ENCODE peak calls at places on chromosomes 4 and X, in nine cellular contexts. W is CD8-positive, alpha-beta T cell; L is endothelial cell; K is ovary; Z is psoas muscle; C is AG09309; O is PC-9; N is dorsolateral prefrontal cortex; F is heart left ventricle. Q is an unnamed sample.
A peak's percentile ranks its signal among the peaks of the same experiment; 100 is the strongest.

GRCh38 chr4:16043820-16044554 is 39.8 kb downstream of the PROM1 start:
- DNase-seq in F (no peak), N (no peak), O (no peak), C (no peak), K (no peak), L (no peak), Z (no peak), W (no peak), Q (no peak)

GRCh38 chrX:68676340-68676739 is 28.9 kb downstream of the STARD8 start:
- DNase-seq in Z (no peak), W (no peak), N (no peak), O (no peak), L (no peak), K (no peak), C (no peak), F (no peak), Q (no peak)

GRCh38 chr4:187883049-187883448 is 112.5 kb upstream of the ZFP42 start:
- DNase-seq in K (no peak), C (no peak), N (no peak), Z (no peak), O (no peak), L (no peak), W (no peak), F (no peak), Q (no peak)

GRCh38 chrX:93594780-93595179 is 78.6 kb downstream of the NAP1L3 start:
- DNase-seq in K (no peak), F (no peak), N (no peak), Z (no peak), C (no peak), O (no peak), W (no peak), L (no peak), Q (no peak)

GRCh38 chr4:24024597-24024996 is 134.8 kb upstream of the PPARGC1A start:
- DNase-seq in F (no peak), K (no peak), N (no peak), O (no peak), L (no peak), C (no peak), Z (no peak), W (no peak), Q (no peak)

GRCh38 chr4:145155268-145155870 is 25.0 kb downstream of the OTUD4 start:
- DNase-seq in O (no peak), W (no peak), Z (no peak), C (no peak), K (no peak), F (no peak), N (no peak), L (no peak), Q (no peak)

GRCh38 chrX:8548446-8548845 is 83.8 kb downstream of the VCX3B start:
- DNase-seq in K (no peak), L (no peak), C (no peak), W (no peak), N (no peak), F (no peak), O (no peak), Z (no peak), Q (no peak)

GRCh38 chr4:63764400-63764799 is 644.9 kb downstream of the TECRL start:
- DNase-seq in Z (no peak), O (no peak), W (no peak), K (no peak), L (no peak), N (no peak), C (no peak), F (no peak), Q (no peak)

GRCh38 chrX:54198262-54198661 is 15.2 kb upstream of the FAM120C start:
- DNase-seq in W (no peak), K (no peak), F (no peak), Z (no peak), L (no peak), O (no peak), N (no peak), C (no peak), Q (no peak)

GRCh38 chrX:121161501-121161933 is 114.1 kb downstream of the GLUD2 start:
- DNase-seq in F (no peak), O (no peak), W (no peak), K (no peak), L (no peak), N (no peak), C (no peak), Z (no peak), Q (no peak)

GRCh38 chr4:2041234-2042130 is 17.6 kb upstream of the NAT8L start:
- DNase-seq in K (peak; percentile 52), O (peak; percentile 77), F (peak; percentile 83), N (peak; percentile 79), C (peak; percentile 3), W (peak; percentile 51), L (peak; percentile 75), Z (peak; percentile 89), Q (peak; percentile 13)

GRCh38 chr4:107317596-107317995 is 281.5 kb upstream of the DKK2 start:
- DNase-seq in L (no peak), W (no peak), K (no peak), F (no peak), O (no peak), C (no peak), N (no peak), Z (no peak), Q (no peak)

GRCh38 chrX:97311066-97311778 is 427.5 kb downstream of the RPA4 start:
- DNase-seq in W (no peak), O (no peak), K (no peak), L (no peak), N (no peak), F (no peak), Z (no peak), C (no peak), Q (no peak)

GRCh38 chrX:150358651-150359050 is 4.5 kb upstream of the MAMLD1 start:
- DNase-seq in O (no peak), K (no peak), L (no peak), F (no peak), N (no peak), Z (no peak), W (no peak), C (no peak), Q (no peak)

GRCh38 chr4:138898282-138898681 is 117.3 kb upstream of the NOCT start:
- DNase-seq in C (no peak), L (no peak), K (no peak), O (peak; percentile 22), N (no peak), F (no peak), Z (no peak), W (no peak), Q (no peak)

GRCh38 chrX:140733766-140734342 is 24.3 kb downstream of the LINC00632 start:
- DNase-seq in K (no peak), W (no peak), L (peak; percentile 17), C (peak; percentile 13), Z (no peak), F (no peak), O (peak; percentile 19), N (no peak), Q (no peak)

GRCh38 chr4:158193171-158193749 is 17.0 kb upstream of the TMEM144 start:
- DNase-seq in C (no peak), F (no peak), W (no peak), N (no peak), O (no peak), K (no peak), L (no peak), Z (no peak), Q (no peak)

GRCh38 chrX:109357714-109358113 is 124.2 kb downstream of the GUCY2F start:
- DNase-seq in C (no peak), F (no peak), O (no peak), W (no peak), L (no peak), K (no peak), Z (no peak), N (no peak), Q (no peak)

GRCh38 chrX:96650023-96650422 is 34.6 kb upstream of the DIAPH2 start:
- DNase-seq in W (no peak), C (no peak), Z (no peak), N (no peak), K (no peak), O (no peak), F (no peak), L (no peak), Q (no peak)

GRCh38 chr4:41622816-41623215 is 84.9 kb downstream of the LIMCH1 start:
- DNase-seq in O (no peak), N (no peak), F (no peak), Z (no peak), C (no peak), L (no peak), K (no peak), W (no peak), Q (no peak)

GRCh38 chrX:148872881-148873280 is 372.5 kb downstream of the AFF2 start:
- DNase-seq in F (no peak), C (no peak), N (no peak), K (no peak), O (no peak), Z (no peak), W (no peak), L (no peak), Q (no peak)

GRCh38 chr4:156560701-156561100 is 410.9 kb downstream of the PDGFC start:
- DNase-seq in K (no peak), Z (no peak), L (no peak), C (no peak), O (no peak), F (no peak), W (no peak), N (no peak), Q (no peak)
- TF ChIP-seq CTCF in K (no peak), Z (no peak), L (no peak), C (no peak), O (no peak), F (no peak), W (no peak), N (no peak), Q (no peak)

DNA sequence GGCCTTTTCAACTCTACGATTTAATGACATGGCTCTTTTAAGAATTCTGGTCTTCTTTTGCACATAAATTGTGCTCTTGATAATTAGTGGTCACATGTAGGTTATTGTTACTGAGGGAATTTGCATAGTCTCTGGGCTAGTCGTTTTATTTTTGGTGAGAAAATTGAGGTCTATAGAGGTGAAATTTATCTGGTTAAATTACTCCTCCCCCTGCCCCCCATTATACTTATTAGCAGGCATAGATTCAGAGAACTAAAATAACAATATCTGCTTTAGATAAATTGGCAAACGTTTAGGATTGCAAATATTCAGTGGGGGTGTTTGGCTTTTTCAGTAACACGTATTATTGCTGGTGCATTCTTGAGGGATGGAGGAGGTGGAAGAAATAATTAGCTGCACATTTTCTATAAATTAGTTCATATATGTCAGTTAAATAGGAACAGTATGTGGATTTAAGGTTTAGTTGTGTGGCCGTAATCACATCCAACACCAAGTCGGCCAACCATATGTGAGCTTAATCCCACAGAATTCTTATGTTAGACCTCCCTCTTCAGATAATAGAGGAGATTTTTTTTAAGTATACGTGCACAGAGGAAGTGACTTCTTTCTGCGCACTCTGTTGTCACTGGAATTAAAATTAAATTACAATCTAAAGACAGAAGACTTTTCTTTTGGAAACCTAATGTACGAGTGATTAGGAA is 1.9 kb downstream of the SEPTIN11 start:
- DNase-seq in N (no peak), Z (no peak), W (no peak), O (no peak), F (no peak), K (no peak), L (no peak), C (no peak), Q (no peak)
- TF ChIP-seq CTCF in N (no peak), Z (no peak), W (no peak), O (no peak), F (no peak), K (no peak), L (no peak), C (no peak), Q (no peak)

GRCh38 chrX:132022115-132022862 is 813 bp upstream of the STK26 start:
- DNase-seq in W (no peak), K (no peak), L (no peak), Z (peak; percentile 34), N (no peak), F (no peak), O (no peak), C (no peak), Q (no peak)
- TF ChIP-seq CTCF in W (peak; percentile 41), K (no peak), L (no peak), Z (no peak), N (no peak), F (no peak), O (peak; percentile 64), C (peak; percentile 30), Q (peak; percentile 9)

GRCh38 chr4:54560513-54560912 is 97.2 kb upstream of the KIT start:
- DNase-seq in L (no peak), W (no peak), F (no peak), Z (no peak), N (no peak), C (no peak), O (no peak), K (no peak), Q (no peak)
- TF ChIP-seq CTCF in L (no peak), W (no peak), F (no peak), Z (no peak), N (no peak), C (no peak), O (no peak), K (no peak), Q (no peak)

Q was measured in esophagus squamous epithelium.